ENCODE peak calls at places on chromosomes 7 and 10, in ten cellular contexts. N, Y, B, X, A, Q, Z, D, O and M are unnamed samples.

GRCh38 chr7:11193131-11193867 is 219.6 kb downstream of the PHF14 start:
- DNase-seq in N (peak; percentile 64), Y (peak; percentile 20), B (peak; percentile 60), X (peak; percentile 31), A (no peak), Q (no peak), Z (peak; percentile 75), D (peak; percentile 39), O (no peak), M (no peak)

GRCh38 chr10:94403823-94404228 is 1.5 kb downstream of the TBC1D12 start:
- DNase-seq in N (no peak), Y (no peak), B (no peak), X (no peak), A (no peak), Q (no peak), Z (no peak), D (no peak), O (no peak), M (no peak)

GRCh38 chr7:41097501-41097900 is 605.4 kb downstream of the INHBA start:
- DNase-seq in N (no peak), Y (no peak), B (peak; percentile 34), X (no peak), A (no peak), Q (peak; percentile 95), Z (no peak), D (peak; percentile 99), O (no peak), M (peak; percentile 86)

GRCh38 chr7:76353744-76354143 is 5.0 kb downstream of the YWHAG start:
- DNase-seq in N (no peak), Y (no peak), B (no peak), X (no peak), A (no peak), Q (no peak), Z (no peak), D (no peak), O (no peak), M (no peak)

GRCh38 chr7:45647967-45648670 is 74.0 kb downstream of the ADCY1 start:
- DNase-seq in N (no peak), Y (no peak), B (no peak), X (no peak), A (no peak), Q (no peak), Z (no peak), D (no peak), O (no peak), M (no peak)

GRCh38 chr10:29608062-29608461 is 26.7 kb downstream of the SVIL start:
- DNase-seq in N (no peak), Y (no peak), B (no peak), X (no peak), A (no peak), Q (no peak), Z (no peak), D (no peak), O (no peak), M (no peak)

GRCh38 chr10:22693371-22693784 is 21.0 kb downstream of the PIP4K2A start:
- DNase-seq in N (no peak), Y (no peak), B (peak; percentile 19), X (no peak), A (no peak), Q (peak; percentile 84), Z (no peak), D (peak; percentile 86), O (no peak), M (no peak)

GRCh38 chr10:97081621-97082235 is 104.0 kb downstream of the SLIT1 start:
- DNase-seq in N (peak; percentile 91), Y (peak; percentile 86), B (peak; percentile 61), X (peak; percentile 63), A (peak; percentile 87), Q (peak; percentile 50), Z (peak; percentile 81), D (peak; percentile 43), O (peak; percentile 31), M (no peak)

GRCh38 chr10:132603851-132604533 is 66.4 kb downstream of the INPP5A start:
- DNase-seq in N (no peak), Y (no peak), B (no peak), X (no peak), A (no peak), Q (no peak), Z (no peak), D (no peak), O (no peak), M (no peak)

GRCh38 chr7:154953006-154953684 is 49.8 kb downstream of the PAXIP1 start:
- DNase-seq in N (peak; percentile 82), Y (peak; percentile 67), B (peak; percentile 53), X (peak; percentile 71), A (peak; percentile 47), Q (peak; percentile 29), Z (peak; percentile 80), D (peak; percentile 8), O (peak; percentile 22), M (no peak)

GRCh38 chr10:102064868-102065560 is at the start of gene HPS6:
- DNase-seq in N (peak; percentile 85), Y (peak; percentile 97), B (peak; percentile 90), X (no peak), A (peak; percentile 66), Q (peak; percentile 84), Z (peak; percentile 73), D (peak; percentile 86), O (peak; percentile 88), M (peak; percentile 71)

GRCh38 chr7:22802426-22802825 is 20.2 kb downstream of the TOMM7 start:
- DNase-seq in N (no peak), Y (no peak), B (no peak), X (no peak), A (no peak), Q (no peak), Z (peak; percentile 77), D (no peak), O (no peak), M (no peak)

GRCh38 chr7:142401951-142402350 is 144.1 kb upstream of the PRSS58 start:
- DNase-seq in N (no peak), Y (no peak), B (no peak), X (no peak), A (no peak), Q (no peak), Z (no peak), D (no peak), O (no peak), M (no peak)

GRCh38 chr10:103649654-103650423 is 156.3 kb downstream of the NEURL1 start:
- DNase-seq in N (no peak), Y (no peak), B (no peak), X (no peak), A (no peak), Q (no peak), Z (no peak), D (no peak), O (no peak), M (no peak)

GRCh38 chr10:126041804-126042231 is 145.5 kb downstream of the FANK1 start:
- DNase-seq in N (peak; percentile 81), Y (peak; percentile 61), B (no peak), X (no peak), A (peak; percentile 72), Q (peak; percentile 43), Z (peak; percentile 78), D (peak; percentile 65), O (peak; percentile 49), M (no peak)
- H2AFZ ChIP-seq in N (no peak overlapping the region), Y (no peak overlapping the region), B (no peak overlapping the region), X (peak overlapping the region; percentile 78), A (peak overlapping the region; percentile 86), Q (peak overlapping the region; percentile 46), Z (no peak overlapping the region), D (peak overlapping the region; percentile 55), O (no peak overlapping the region), M (no peak overlapping the region)

DNA sequence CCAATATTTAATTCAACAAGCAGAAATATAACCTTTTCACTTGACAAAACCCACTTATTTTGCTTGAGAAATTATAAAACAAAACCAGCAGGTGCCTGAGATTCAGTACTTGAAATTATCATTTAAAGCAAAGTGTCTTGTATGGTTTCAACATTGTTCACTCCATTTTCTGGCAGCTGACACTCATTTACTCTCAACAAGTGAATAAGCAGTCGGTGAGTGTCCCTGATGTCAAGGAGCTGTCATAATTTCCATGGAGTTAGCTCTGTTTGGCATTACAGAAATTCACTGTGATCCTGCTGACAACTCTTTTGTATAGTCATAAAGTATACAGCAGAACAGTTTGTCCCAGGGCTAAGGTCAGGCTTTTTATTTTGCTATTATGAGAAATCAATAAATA is 490.0 kb downstream of the CNTNAP2 start:
- DNase-seq in N (no peak), Y (no peak), B (no peak), X (no peak), A (no peak), Q (no peak), Z (no peak), D (no peak), O (no peak), M (no peak)
- H2AFZ ChIP-seq in N (no peak overlapping the region), Y (no peak overlapping the region), B (no peak overlapping the region), X (no peak overlapping the region), A (no peak overlapping the region), Q (no peak overlapping the region), Z (no peak overlapping the region), D (no peak overlapping the region), O (no peak overlapping the region), M (no peak overlapping the region)

GRCh38 chr10:91684841-91685240 is 52.0 kb upstream of the PPP1R3C start:
- DNase-seq in N (no peak), Y (no peak), B (peak; percentile 37), X (no peak), A (no peak), Q (peak; percentile 34), Z (no peak), D (no peak), O (no peak), M (no peak)

GRCh38 chr10:91682912-91683311 is 50.0 kb upstream of the PPP1R3C start:
- DNase-seq in N (no peak), Y (no peak), B (no peak), X (no peak), A (no peak), Q (peak; percentile 12), Z (no peak), D (no peak), O (no peak), M (no peak)

GRCh38 chr10:91681361-91682276 is 48.7 kb upstream of the PPP1R3C start:
- DNase-seq in N (no peak), Y (no peak), B (no peak), X (no peak), A (no peak), Q (no peak), Z (no peak), D (peak; percentile 40), O (no peak), M (no peak)

GRCh38 chr10:91680521-91680920 is 47.6 kb upstream of the PPP1R3C start:
- DNase-seq in N (no peak), Y (no peak), B (no peak), X (no peak), A (no peak), Q (peak; percentile 31), Z (no peak), D (no peak), O (no peak), M (no peak)

GRCh38 chr10:91683976-91684375 is 51.1 kb upstream of the PPP1R3C start:
- DNase-seq in N (peak; percentile 28), Y (no peak), B (peak; percentile 86), X (peak; percentile 36), A (no peak), Q (peak; percentile 96), Z (no peak), D (peak; percentile 89), O (no peak), M (peak; percentile 91)
- H2AFZ ChIP-seq in N (peak overlapping the region; percentile 92), Y (no peak overlapping the region), B (no peak overlapping the region), X (peak overlapping the region; percentile 65), A (no peak overlapping the region), Q (peak overlapping the region; percentile 60), Z (no peak overlapping the region), D (no peak overlapping the region), O (no peak overlapping the region), M (no peak overlapping the region)

DNA sequence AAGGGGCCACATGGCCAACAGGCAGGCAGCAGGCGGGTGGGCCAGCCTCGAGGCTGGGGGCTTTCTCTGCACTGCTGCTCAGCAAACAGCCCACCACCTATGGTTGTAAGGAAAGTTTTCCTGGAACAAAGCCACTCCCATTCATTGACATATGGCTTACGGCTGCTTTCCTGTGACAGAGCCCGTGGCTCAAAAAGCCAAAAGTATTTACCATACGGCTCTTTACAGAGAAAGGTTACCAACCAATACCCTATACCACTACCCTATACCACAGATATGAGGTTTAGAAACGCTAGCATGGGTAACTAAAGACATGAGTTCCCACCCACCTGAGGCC is 152.7 kb downstream of the MAD1L1 start:
- DNase-seq in N (no peak), Y (no peak), B (no peak), X (no peak), A (no peak), Q (no peak), Z (no peak), D (no peak), O (no peak), M (no peak)
- H2AFZ ChIP-seq in N (no peak overlapping the region), Y (no peak overlapping the region), B (no peak overlapping the region), X (no peak overlapping the region), A (no peak overlapping the region), Q (no peak overlapping the region), Z (no peak overlapping the region), D (no peak overlapping the region), O (no peak overlapping the region), M (no peak overlapping the region)